ENCODE peak calls at places on chromosomes 12 and 14, in seven cellular contexts. U is stimulated activated CD8-positive, alpha-beta memory T cell treated with anti-CD3 and anti-CD28 coated beads, Interleukin-15, amount 100 ng/mL, for 24 hours; X is head of caudate nucleus; B is HuH-7.5; W is CD8-positive, alpha-beta memory T cell; G is stimulated activated naive B cell treated with anti-CD40 and anti-IgM and Interleukin-4, amounts not matched to agents 10 μg/mL and 1 μg/mL and 100 μg/mL, for 72 hours; D is fibroblast of pulmonary artery. L is an unnamed sample.

GRCh38 chr12:93476555-93476954 is 9.2 kb downstream of the MRPL42 start:
- DNase-seq in B (no peak), D (no peak), W (no peak), G (no peak), U (no peak), X (no peak), L (no peak)

GRCh38 chr12:47757840-47758583 is 668 bp downstream of the RAPGEF3 start:
- DNase-seq in W (no peak), G (no peak), B (no peak), U (no peak), X (peak), D (no peak), L (no peak)

GRCh38 chr12:86134571-86134970 is 121.6 kb downstream of the MGAT4C start:
- DNase-seq in X (no peak), G (no peak), W (no peak), U (no peak), B (no peak), D (peak), L (no peak)

GRCh38 chr12:123971770-123972447 is 722 bp downstream of the CCDC92 start:
- DNase-seq in D (peak), W (peak), X (peak), U (no peak), B (peak), G (peak), L (peak)

GRCh38 chr12:94795053-94795452 is 144.7 kb upstream of the TMCC3 start:
- DNase-seq in D (no peak), B (no peak), X (no peak), G (no peak), W (no peak), U (no peak), L (no peak)

GRCh38 chr14:97602438-97603117 is 805.4 kb downstream of the VRK1 start:
- DNase-seq in U (no peak), X (peak), D (no peak), G (no peak), W (peak), B (no peak), L (no peak)

GRCh38 chr12:126944684-126945083 is 1322.3 kb upstream of the TMEM132C start:
- DNase-seq in G (no peak), W (no peak), D (no peak), U (no peak), X (no peak), B (no peak), L (no peak)

GRCh38 chr12:123816896-123817537 is 54.9 kb downstream of the DNAH10 start:
- DNase-seq in B (no peak), X (no peak), G (no peak), W (no peak), D (no peak), U (no peak), L (no peak)

GRCh38 chr14:76501156-76501555 is 125.2 kb downstream of the ESRRB start:
- DNase-seq in B (no peak), X (no peak), D (no peak), W (no peak), G (no peak), U (no peak), L (no peak)

GRCh38 chr12:23084236-23084995 is 459.4 kb downstream of the ETNK1 start:
- DNase-seq in B (no peak), D (peak), U (no peak), G (no peak), W (no peak), X (no peak), L (no peak)

GRCh38 chr14:85991156-85991555 is 461.2 kb downstream of the FLRT2 start:
- DNase-seq in U (no peak), G (no peak), W (no peak), X (no peak), D (no peak), B (no peak), L (no peak)

GRCh38 chr12:1993871-1994371 is 10.3 kb downstream of the DCP1B start:
- DNase-seq in B (peak), D (peak), G (no peak), W (peak), X (no peak), U (no peak), L (no peak)

GRCh38 chr12:507261-507853 is 47.6 kb downstream of the B4GALNT3 start:
- DNase-seq in D (no peak), B (no peak), W (no peak), X (no peak), U (no peak), G (no peak), L (no peak)

GRCh38 chr14:81269100-81269978 is 48.6 kb upstream of the GTF2A1 start:
- DNase-seq in X (peak), D (peak), G (peak), B (peak), W (no peak), U (no peak), L (no peak)

GRCh38 chr12:2124466-2125023 is 71.8 kb downstream of the CACNA1C start:
- DNase-seq in B (no peak), G (no peak), X (no peak), D (no peak), U (no peak), W (no peak), L (no peak)

GRCh38 chr12:42892702-42893101 is 303.2 kb upstream of the PRICKLE1 start:
- DNase-seq in X (no peak), U (no peak), B (no peak), G (no peak), W (no peak), D (no peak), L (no peak)

GRCh38 chr14:98233656-98234055 is 1038.3 kb downstream of the BCL11B start:
- DNase-seq in U (no peak), W (no peak), G (no peak), X (no peak), B (no peak), D (no peak), L (no peak)

GRCh38 chr12:122948605-122949004 is 17.7 kb downstream of the ABCB9 start:
- DNase-seq in X (no peak), B (no peak), W (no peak), D (no peak), U (no peak), G (no peak), L (no peak)

GRCh38 chr12:88530868-88531267 is 49.4 kb downstream of the KITLG start:
- DNase-seq in B (no peak), X (no peak), U (no peak), D (no peak), W (no peak), G (no peak), L (no peak)

GRCh38 chr12:1552978-1553471 is 41.4 kb downstream of the FBXL14 start:
- DNase-seq in D (no peak), G (no peak), U (no peak), W (no peak), B (no peak), X (no peak), L (no peak)

GRCh38 chr12:89965993-89966392 is 257.4 kb upstream of the ATP2B1 start:
- DNase-seq in W (no peak), X (no peak), B (no peak), D (no peak), U (no peak), G (no peak), L (no peak)

GRCh38 chr12:19220205-19220604 is 90.7 kb downstream of the PLEKHA5 start:
- DNase-seq in U (no peak), D (peak), B (no peak), W (no peak), X (no peak), G (no peak), L (no peak)

GRCh38 chr12:69972136-69972535 is 147.1 kb downstream of the MYRFL start:
- DNase-seq in U (no peak), G (no peak), B (no peak), D (no peak), X (no peak), W (no peak), L (no peak)

GRCh38 chr14:96126783-96127271 is 77.8 kb upstream of the BDKRB2 start:
- DNase-seq in U (no peak), B (no peak), G (no peak), D (no peak), W (no peak), X (no peak), L (no peak)

GRCh38 chr14:104316723-104317499 is 178.5 kb downstream of the KIF26A start:
- DNase-seq in W (no peak), X (no peak), B (no peak), G (no peak), D (no peak), U (no peak), L (no peak)

GRCh38 chr12:75505706-75506312 is 5.6 kb downstream of the KRR1 start:
- DNase-seq in D (peak), B (no peak), W (no peak), G (no peak), U (no peak), X (no peak), L (no peak)

GRCh38 chr12:47017901-47018479 is 61.4 kb upstream of the PCED1B start:
- DNase-seq in G (no peak), D (peak), U (no peak), B (no peak), X (no peak), W (no peak), L (no peak)